ENCODE peak calls at places on chromosomes 6 and 20, in four cellular contexts. U is neuronal stem cell, X is H9, N is IMR-90. R is an unnamed sample.

GRCh38 chr20:4922186-4922585 is 79.1 kb downstream of the SLC23A2 start:
- DNase-seq in U (no peak), X (no peak), N (no peak), R (no peak)

GRCh38 chr6:120786682-120787081 is 547.6 kb downstream of the TBC1D32 start:
- DNase-seq in U (no peak), X (no peak), N (no peak), R (no peak)

GRCh38 chr6:25418463-25419052 is 139.4 kb downstream of the CARMIL1 start:
- DNase-seq in U (no peak), X (no peak), N (no peak), R (no peak)

GRCh38 chr6:43736844-43737243 is 33.2 kb upstream of the VEGFA start:
- DNase-seq in U (no peak), X (peak), N (no peak), R (no peak)

GRCh38 chr20:5131502-5131901 is 4.7 kb downstream of the CDS2 start:
- DNase-seq in U (no peak), X (no peak), N (no peak), R (no peak)

GRCh38 chr6:56851541-56852248 is 103.2 kb upstream of the BEND6 start:
- DNase-seq in U (peak), X (peak), N (peak), R (peak)

GRCh38 chr20:37343212-37343993 is 2.5 kb upstream of the SRC start:
- DNase-seq in U (no peak), X (no peak), N (no peak), R (no peak)

GRCh38 chr6:141890661-141891060 is 242.1 kb upstream of the GJE1 start:
- DNase-seq in U (no peak), X (no peak), N (no peak), R (no peak)

GRCh38 chr20:14234666-14235295 is 102.6 kb downstream of the FLRT3 start:
- DNase-seq in U (no peak), X (no peak), N (peak), R (peak)

GRCh38 chr20:19943021-19943659 is 74.0 kb upstream of the NAA20 start:
- DNase-seq in U (no peak), X (no peak), N (no peak), R (no peak)

GRCh38 chr20:10414982-10415650 is 18.9 kb downstream of the MKKS start:
- DNase-seq in U (peak), X (no peak), N (no peak), R (no peak)

GRCh38 chr20:20360464-20360863 is 7.4 kb upstream of the INSM1 start:
- DNase-seq in U (no peak), X (peak), N (peak), R (peak)

GRCh38 chr20:25052255-25053206 is 5.4 kb downstream of the ACSS1 start:
- DNase-seq in U (no peak), X (no peak), N (no peak), R (no peak)

GRCh38 chr6:6803180-6803978 is 214.9 kb downstream of the LY86 start:
- DNase-seq in U (no peak), X (no peak), N (no peak), R (no peak)

GRCh38 chr6:158376650-158377081 is 64.4 kb downstream of the TULP4 start:
- DNase-seq in U (no peak), X (no peak), N (peak), R (no peak)

GRCh38 chr6:20409427-20409971 is 7.8 kb downstream of the E2F3 start:
- DNase-seq in U (no peak), X (no peak), N (no peak), R (peak)

GRCh38 chr6:158674342-158674969 is 24.6 kb downstream of the SYTL3 start:
- DNase-seq in U (no peak), X (no peak), N (no peak), R (no peak)

GRCh38 chr6:28802417-28803336 is 121.1 kb downstream of the TRIM27 start:
- DNase-seq in U (no peak), X (peak), N (peak), R (peak)

GRCh38 chr20:12679456-12679855 is 329.3 kb upstream of the SPTLC3 start:
- DNase-seq in U (no peak), X (no peak), N (no peak), R (no peak)

GRCh38 chr6:32796848-32797776 is 19.7 kb downstream of the HLA-DOB start:
- DNase-seq in U (peak), X (peak), N (peak), R (peak)

GRCh38 chr6:19988555-19988954 is 151.4 kb downstream of the ID4 start:
- DNase-seq in U (peak), X (no peak), N (peak), R (peak)

GRCh38 chr6:81614292-81614691 is 138.2 kb downstream of the TENT5A start:
- DNase-seq in U (no peak), X (no peak), N (peak), R (peak)

GRCh38 chr6:80335061-80335660 is 228.7 kb downstream of the BCKDHB start:
- DNase-seq in U (no peak), X (no peak), N (peak), R (peak)

GRCh38 chr6:116111552-116112528 is 11.2 kb downstream of the NT5DC1 start:
- DNase-seq in U (no peak), X (peak), N (peak), R (peak)

GRCh38 chr6:31945507-31946369 is at the start of gene CFB:
- DNase-seq in U (no peak), X (peak), N (peak), R (peak)

GRCh38 chr20:10798811-10799210 is 125.0 kb upstream of the JAG1 start:
- DNase-seq in U (no peak), X (no peak), N (peak), R (no peak)

GRCh38 chr20:56018750-56019149 is 13.4 kb upstream of the CBLN4 start:
- DNase-seq in U (no peak), X (no peak), N (no peak), R (no peak)

GRCh38 chr6:108896111-108896661 is 48.0 kb downstream of the ARMC2 start:
- DNase-seq in U (no peak), X (no peak), N (peak), R (peak)

GRCh38 chr6:157690441-157691210 is 132.4 kb upstream of the SNX9 start:
- DNase-seq in U (no peak), X (no peak), N (no peak), R (no peak)

GRCh38 chr20:64177787-64178186 is 13.5 kb downstream of the MYT1 start:
- DNase-seq in U (no peak), X (no peak), N (no peak), R (no peak)

GRCh38 chr20:889932-890463 is 26.1 kb downstream of the ANGPT4 start:
- DNase-seq in U (no peak), X (no peak), N (no peak), R (no peak)

GRCh38 chr6:77466055-77467028 is 3.1 kb upstream of the HTR1B start:
- DNase-seq in U (peak), X (peak), N (peak), R (peak)

GRCh38 chr6:110554966-110555460 is 78.6 kb upstream of the SLC22A16 start:
- DNase-seq in U (no peak), X (no peak), N (no peak), R (no peak)

GRCh38 chr6:52352239-52353008 is 9.5 kb upstream of the PAQR8 start:
- DNase-seq in U (no peak), X (no peak), N (peak), R (peak)

GRCh38 chr20:62839261-62839660 is 22.4 kb downstream of the TCFL5 start:
- DNase-seq in U (no peak), X (no peak), N (no peak), R (no peak)

GRCh38 chr6:161424421-161424820 is 150.6 kb upstream of the AGPAT4 start:
- DNase-seq in U (no peak), X (no peak), N (no peak), R (no peak)

GRCh38 chr20:10231290-10231689 is 12.7 kb downstream of the SNAP25 start:
- DNase-seq in U (no peak), X (no peak), N (no peak), R (no peak)

GRCh38 chr20:3121955-3122610 is 37.6 kb upstream of the AVP start:
- DNase-seq in U (no peak), X (no peak), N (no peak), R (no peak)
- H3K27ac ChIP-seq in U (no peak), X (no peak), N (no peak), R (no peak)

GRCh38 chr6:2958331-2958711 is 13.0 kb downstream of the SERPINB6 start:
- DNase-seq in U (no peak), X (no peak), N (no peak), R (no peak)
- H2AK5ac ChIP-seq in U (peak), X (no peak), N (no peak), R (no peak)

GRCh38 chr6:135782517-135782916 is 69.0 kb upstream of the PDE7B start:
- DNase-seq in U (no peak), X (no peak), N (peak), R (no peak)
- H3K27ac ChIP-seq in U (no peak), X (no peak), N (no peak), R (no peak)

DNA sequence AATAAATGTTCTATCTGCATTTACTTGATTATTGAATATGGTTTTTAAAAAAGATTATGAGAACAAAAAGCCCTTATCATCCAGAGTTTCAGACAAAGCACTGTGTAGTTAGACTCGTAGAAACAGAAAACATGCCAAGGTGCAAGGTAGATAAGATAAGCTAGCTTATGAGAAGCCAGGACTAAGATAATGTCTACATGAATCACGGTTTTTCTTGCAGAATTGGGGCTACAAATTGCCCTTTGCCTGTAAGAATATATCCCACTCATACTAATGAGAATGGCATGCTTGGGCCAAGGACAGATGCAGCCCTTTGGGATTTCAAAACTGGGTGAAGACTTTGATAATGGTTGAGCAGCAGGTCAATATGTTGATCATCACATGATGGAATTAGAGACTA is 165.2 kb upstream of the PREP start:
- DNase-seq in U (no peak), X (no peak), N (no peak), R (no peak)
- H2AK5ac ChIP-seq in U (no peak), X (no peak), N (no peak), R (no peak)

DNA sequence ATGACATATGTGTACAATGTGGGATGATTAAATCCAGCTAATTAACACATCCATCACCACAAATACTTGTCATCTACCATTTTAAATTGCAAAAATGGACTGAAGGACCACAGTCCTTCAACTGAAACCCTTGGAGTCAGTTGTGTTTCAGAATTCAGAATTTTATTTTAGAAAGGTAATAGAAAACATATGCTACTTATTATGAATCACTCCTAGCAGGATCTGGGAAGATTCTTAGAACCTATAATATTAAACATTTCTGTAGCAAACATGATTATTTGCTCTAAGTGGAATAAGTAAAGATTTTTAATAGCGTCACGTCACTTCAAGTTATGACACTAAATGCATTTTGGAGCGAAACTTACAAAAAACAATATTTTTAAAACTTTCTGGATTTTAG is 71.9 kb upstream of the PHACTR2 start:
- DNase-seq in U (no peak), X (no peak), N (no peak), R (no peak)
- H3K27ac ChIP-seq in U (no peak), X (no peak), N (no peak), R (no peak)

GRCh38 chr6:41680182-41680965 is 42.1 kb downstream of the MDFI start:
- DNase-seq in U (no peak), X (no peak), N (no peak), R (no peak)
- H2AK5ac ChIP-seq in U (no peak), X (no peak), N (no peak), R (no peak)

DNA sequence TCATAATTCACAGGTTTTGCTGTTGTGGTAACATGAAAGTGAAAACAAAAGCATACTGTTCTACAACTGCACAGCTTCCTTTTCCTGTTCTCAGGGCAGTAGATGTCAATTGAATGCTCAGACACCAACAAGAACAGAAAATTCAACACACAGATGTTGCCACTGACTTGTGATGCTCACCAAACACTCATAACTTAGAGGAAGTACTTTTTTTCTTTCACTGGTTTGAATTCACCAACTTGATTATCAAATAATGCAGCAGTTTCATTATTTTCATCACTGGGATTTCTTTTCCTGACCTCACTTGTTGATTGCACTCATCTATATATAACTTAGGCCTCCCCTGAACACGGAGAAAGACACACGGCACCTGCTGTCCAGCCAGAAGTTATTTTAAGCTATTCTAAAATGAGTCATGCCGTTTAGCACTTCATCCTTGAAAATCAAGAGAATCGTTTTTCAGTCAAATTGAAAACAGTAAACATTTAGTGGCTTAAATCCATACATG is 957 bp downstream of the TXLNB start:
- DNase-seq in U (no peak), X (no peak), N (peak), R (peak)
- H3K27ac ChIP-seq in U (no peak), X (no peak), N (no peak), R (no peak)

DNA sequence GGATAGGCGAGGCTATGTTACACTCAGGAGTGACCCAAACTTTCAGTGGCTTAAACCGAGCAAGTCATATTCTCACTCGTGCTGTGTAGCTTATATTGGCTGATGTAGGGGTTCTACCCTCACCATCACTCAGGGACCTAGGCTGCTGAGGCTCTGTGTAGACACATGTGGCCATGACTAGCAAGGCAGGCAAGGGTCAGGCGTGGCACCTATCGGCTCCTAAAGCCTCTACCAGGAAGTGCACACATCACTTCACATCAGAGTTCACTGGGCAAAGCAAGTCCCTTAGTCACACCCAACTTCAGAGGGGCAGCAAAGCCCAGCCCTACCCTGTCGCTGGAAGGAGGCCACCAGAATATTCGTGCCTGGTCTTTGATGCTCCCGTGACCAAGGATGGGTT is 42.9 kb downstream of the PPP1R14C start:
- DNase-seq in U (no peak), X (no peak), N (no peak), R (no peak)
- H2AK5ac ChIP-seq in U (no peak), X (no peak), N (no peak), R (peak)

R was measured in mesenchymal stem cell.